ENCODE peak calls at places on chromosomes 16 and 17, in five cellular contexts. P, V, O, J and Y are unnamed samples.

GRCh38 chr17:63189082-63189481 is 223.0 kb downstream of the TANC2 start:
- DNase-seq in J (peak), P (no peak), V (no peak), O (no peak), Y (no peak)

GRCh38 chr16:88424536-88425230 is 28.4 kb upstream of the ZFPM1 start:
- DNase-seq in J (no peak), P (no peak), V (no peak), O (no peak), Y (no peak)

GRCh38 chr16:12413393-12413792 is 390.3 kb downstream of the CPPED1 start:
- DNase-seq in J (no peak), V (no peak), P (no peak), O (no peak), Y (no peak)

GRCh38 chr17:3002538-3003301 is 60.7 kb downstream of the OR1D5 start:
- DNase-seq in V (no peak), P (no peak), J (no peak), O (no peak), Y (no peak)

GRCh38 chr17:70313031-70313430 is 143.7 kb downstream of the KCNJ2 start:
- DNase-seq in O (no peak), V (no peak), J (no peak), P (no peak), Y (no peak)

GRCh38 chr17:3659541-3660111 is 8.8 kb downstream of the TAX1BP3 start:
- DNase-seq in O (no peak), P (peak), V (no peak), J (peak), Y (peak)

GRCh38 chr16:89115216-89115949 is 21.7 kb downstream of the ACSF3 start:
- DNase-seq in J (no peak), O (peak), V (peak), P (no peak), Y (no peak)

GRCh38 chr16:80197790-80198201 is 343.0 kb upstream of the DYNLRB2 start:
- DNase-seq in O (no peak), J (peak), V (no peak), P (peak), Y (no peak)